ENCODE peak calls at places on chromosomes 7 and 10, in four cellular contexts. J is fibroblast of lung, T is astrocyte, A is IMR-90. I is an unnamed sample. For H3K4me1 and H4K20me1, the result is how much of the 10 kb centered on the place peaks cover.

GRCh38 chr7:76303057-76303828 is 770 bp downstream of the HSPB1 start:
- DNase-seq in A (peak), T (peak), J (peak), I (peak)

GRCh38 chr7:112202819-112203218 is 3.4 kb downstream of the DOCK4 start:
- DNase-seq in J (no peak), T (no peak), A (no peak), I (peak)

GRCh38 chr10:70596860-70597809 is 5.4 kb downstream of the PRF1 start:
- DNase-seq in A (no peak), T (no peak), J (no peak), I (no peak)

GRCh38 chr7:46207931-46208634 is 287.0 kb upstream of the IGFBP3 start:
- DNase-seq in A (no peak), J (no peak), T (no peak), I (no peak)

GRCh38 chr10:91290607-91291006 is 70.1 kb downstream of the PCGF5 start:
- DNase-seq in J (no peak), T (no peak), A (no peak), I (no peak)

GRCh38 chr10:109914966-109915365 is 8.3 kb downstream of the XPNPEP1 start:
- DNase-seq in T (peak), A (peak), J (peak), I (peak)

GRCh38 chr7:67696878-67697277 is 700.2 kb downstream of the TYW1 start:
- DNase-seq in A (no peak), T (no peak), J (no peak), I (no peak)

GRCh38 chr10:79352035-79352595 is 4.8 kb downstream of the PPIF start:
- DNase-seq in J (no peak), A (no peak), T (no peak), I (no peak)

GRCh38 chr10:28975891-28976471 is 298.7 kb downstream of the BAMBI start:
- DNase-seq in T (peak), A (peak), J (peak), I (peak)

GRCh38 chr7:149490083-149490482 is 7.5 kb downstream of the ZNF746 start:
- DNase-seq in J (no peak), A (no peak), T (no peak), I (no peak)

GRCh38 chr10:87694011-87694794 is 34.5 kb downstream of the PAPSS2 start:
- DNase-seq in J (peak), T (no peak), A (peak), I (no peak)

GRCh38 chr10:122490786-122491680 is 29.7 kb downstream of the HTRA1 start:
- DNase-seq in A (no peak), T (peak), J (peak), I (no peak)

GRCh38 chr7:155610633-155611193 is 33.7 kb upstream of the RBM33 start:
- DNase-seq in J (no peak), A (no peak), T (no peak), I (no peak)

GRCh38 chr10:31884386-31884785 is 44.2 kb downstream of the ARHGAP12 start:
- DNase-seq in T (no peak), A (no peak), J (no peak), I (no peak)

GRCh38 chr10:624605-625334 is 64.7 kb downstream of the DIP2C start:
- DNase-seq in J (peak), T (peak), A (peak), I (peak)

GRCh38 chr10:69089638-69090599 is 2.0 kb downstream of the SRGN start:
- DNase-seq in J (peak), A (peak), T (peak), I (no peak)

GRCh38 chr7:137717811-137718271 is 128.9 kb downstream of the DGKI start:
- DNase-seq in A (peak), J (peak), T (peak), I (no peak)

GRCh38 chr7:371119-371778 is 81.3 kb downstream of the FOXL3 start:
- DNase-seq in T (no peak), A (no peak), J (no peak), I (peak)

GRCh38 chr7:32298403-32299132 is 191.6 kb downstream of the LSM5 start:
- DNase-seq in J (no peak), T (no peak), A (no peak), I (peak)

GRCh38 chr7:134104166-134104565 is 23.0 kb upstream of the LRGUK start:
- DNase-seq in A (no peak), T (no peak), J (no peak), I (no peak)

GRCh38 chr7:110358028-110358427 is 732.9 kb upstream of the LRRN3 start:
- DNase-seq in T (peak), J (peak), A (peak), I (no peak)

GRCh38 chr7:74149556-74149955 is 24.6 kb upstream of the EIF4H start:
- DNase-seq in J (no peak), T (no peak), A (no peak), I (peak)

GRCh38 chr7:32164341-32164996 is 94.3 kb upstream of the PDE1C start:
- DNase-seq in J (peak), A (peak), T (peak), I (peak)

GRCh38 chr10:35813219-35813618 is 171.1 kb upstream of the FZD8 start:
- DNase-seq in J (no peak), T (no peak), A (no peak), I (no peak)

GRCh38 chr10:17427201-17427600 is 27.2 kb downstream of the ST8SIA6 start:
- DNase-seq in A (no peak), J (no peak), T (no peak), I (no peak)

GRCh38 chr10:104824378-104825006 is 183.4 kb downstream of the SORCS3 start:
- DNase-seq in A (no peak), J (peak), T (peak), I (peak)

GRCh38 chr10:130747946-130748345 is 563.6 kb downstream of the TCERG1L start:
- DNase-seq in T (no peak), J (no peak), A (no peak), I (no peak)

GRCh38 chr10:58438340-58438739 is 53.1 kb downstream of the TFAM start:
- DNase-seq in A (peak), T (peak), J (peak), I (no peak)

GRCh38 chr10:114301951-114302710 is 63.1 kb downstream of the VWA2 start:
- DNase-seq in T (no peak), A (no peak), J (no peak), I (no peak)

DNA sequence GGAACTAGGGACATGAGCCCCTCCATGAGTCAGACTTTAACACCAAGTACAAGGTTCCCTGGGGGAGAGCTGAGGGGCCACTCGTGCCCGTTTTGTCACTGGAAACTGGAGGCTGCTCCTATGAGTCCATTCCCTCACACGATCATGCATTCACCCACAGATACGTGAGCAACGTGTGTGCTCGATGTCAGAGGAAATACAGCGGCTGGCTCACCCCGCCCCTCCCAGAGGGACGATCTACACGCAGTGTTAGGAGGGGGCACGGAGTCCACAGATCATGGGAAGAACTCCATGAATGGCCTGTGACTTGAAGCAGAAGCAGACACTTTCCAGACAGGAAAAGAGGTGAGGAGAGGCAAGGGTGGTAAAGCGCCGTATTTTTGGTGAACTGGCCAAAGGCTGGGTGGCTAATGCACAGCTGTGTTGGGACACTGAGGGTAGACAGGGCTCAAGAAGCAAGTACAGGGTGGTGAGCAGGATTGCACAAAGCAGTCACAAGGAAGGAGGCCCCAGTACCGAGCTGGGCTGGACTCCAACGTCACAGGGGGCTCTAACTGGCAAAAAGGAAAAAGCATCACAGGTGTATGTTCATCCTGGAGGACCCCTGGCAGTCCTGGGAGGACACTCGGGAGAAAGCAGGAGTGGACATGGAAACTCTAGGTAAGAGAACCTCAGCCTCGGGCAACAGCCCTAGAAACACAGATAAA is 41.4 kb downstream of the TNS3 start:
- DNase-seq in A (no peak), T (no peak), J (no peak), I (peak)
- H3K4me1 ChIP-seq in A (under half), T (under half), J (under half), I (half or more)

GRCh38 chr7:150556521-150557138 is 10.6 kb upstream of the GIMAP4 start:
- DNase-seq in J (no peak), A (no peak), T (no peak), I (no peak)
- H2AFZ ChIP-seq in J (no peak), A (no peak), T (no peak), I (no peak)

DNA sequence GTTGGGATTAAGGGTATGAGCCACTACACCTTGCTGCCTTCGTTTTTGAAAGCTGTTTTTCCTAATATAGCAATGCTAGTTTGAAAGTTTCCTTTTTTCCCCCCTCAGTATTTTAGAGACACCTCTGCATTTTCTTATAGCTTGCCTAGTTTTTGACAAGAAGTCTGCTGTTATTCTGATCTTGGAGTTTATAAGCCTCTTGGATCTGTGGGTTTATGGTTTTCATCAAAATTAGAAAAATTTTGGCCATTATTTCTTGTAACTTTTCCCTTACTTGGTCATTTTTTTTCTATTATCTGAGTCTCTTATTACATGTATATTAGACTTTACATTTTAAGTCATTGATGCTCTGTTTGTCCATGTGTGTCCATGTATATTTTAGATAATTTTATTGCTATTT is 57.2 kb downstream of the SHOC2 start:
- DNase-seq in A (no peak), T (no peak), J (no peak), I (no peak)
- H4K20me1 ChIP-seq in A (under half), T (half or more), J (under half), I (under half)

GRCh38 chr10:100504101-100504500 is 15.6 kb downstream of the SEC31B start:
- DNase-seq in A (peak), J (peak), T (peak), I (no peak)
- H3K4me1 ChIP-seq in A (under half), J (under half), T (under half), I (under half)

DNA sequence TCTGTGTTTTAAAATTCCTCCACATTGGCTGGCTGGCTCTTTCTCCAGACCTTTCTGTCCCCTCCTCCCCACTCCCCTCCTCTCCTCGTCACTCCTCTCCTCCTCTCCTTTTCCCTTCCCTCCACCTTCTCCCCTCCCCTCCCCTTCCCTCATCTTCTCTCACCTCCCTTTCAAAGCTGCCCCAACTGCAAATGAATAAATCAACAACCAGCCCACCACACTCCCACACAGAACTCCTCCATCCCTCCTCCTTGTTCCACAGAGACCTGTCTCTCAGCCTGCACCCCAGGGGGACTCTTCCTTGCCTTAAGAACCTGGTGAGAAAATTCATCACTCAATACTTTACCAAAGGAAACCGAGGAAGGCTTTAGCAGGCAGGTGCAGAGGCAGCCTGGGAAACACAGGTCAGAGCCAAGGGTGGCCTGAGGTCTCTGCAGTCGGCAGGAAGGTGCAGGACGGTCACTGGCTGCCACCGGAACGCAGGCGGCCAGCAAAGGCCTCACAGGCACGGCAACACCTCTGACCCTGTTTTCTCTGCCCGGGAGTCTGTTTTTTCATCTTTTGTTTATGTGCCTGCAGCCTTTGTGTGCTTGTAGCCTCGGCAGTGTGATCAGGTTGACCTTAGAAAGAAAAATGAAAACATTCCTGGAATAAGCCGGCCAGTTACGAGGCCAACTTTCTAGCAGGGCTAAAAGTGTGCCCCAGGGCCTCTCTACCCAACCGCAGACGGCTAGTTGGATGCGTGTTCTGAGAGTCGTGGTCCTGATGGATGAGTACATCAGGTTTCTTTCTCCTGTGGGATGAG is 207.6 kb upstream of the KLF6 start:
- DNase-seq in T (no peak), A (no peak), J (no peak), I (no peak)
- H2AFZ ChIP-seq in T (no peak), A (peak), J (no peak), I (no peak)

GRCh38 chr7:116552616-116553015 is 27.8 kb downstream of the CAV1 start:
- DNase-seq in T (no peak), A (peak), J (peak), I (no peak)

GRCh38 chr7:116554436-116554835 is 29.6 kb downstream of the CAV1 start:
- DNase-seq in T (no peak), J (peak), A (no peak), I (no peak)

GRCh38 chr7:116554911-116555310 is 30.1 kb downstream of the CAV1 start:
- DNase-seq in J (no peak), A (no peak), T (no peak), I (no peak)

GRCh38 chr7:116551692-116552091 is 26.9 kb downstream of the CAV1 start:
- DNase-seq in A (no peak), J (no peak), T (no peak), I (no peak)

DNA sequence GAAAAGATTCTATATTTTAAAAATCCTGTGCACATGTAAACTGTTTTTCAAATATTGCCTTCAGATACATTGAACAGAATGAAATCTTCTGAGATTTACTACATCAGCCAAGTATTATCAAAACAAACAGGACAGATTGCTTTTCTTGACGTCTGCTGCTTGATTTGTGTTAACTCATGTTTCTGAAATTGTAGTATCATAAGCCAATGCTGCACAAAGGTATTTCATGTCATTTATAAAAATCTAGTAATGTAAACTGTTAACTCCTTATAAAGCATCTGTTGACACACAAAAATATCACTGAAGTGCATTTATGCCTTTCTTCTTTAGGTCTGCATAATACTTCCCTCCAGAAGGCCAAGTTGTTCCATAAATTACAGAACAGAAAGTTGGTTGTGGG is 28.3 kb downstream of the CAV1 start:
- DNase-seq in A (no peak), J (no peak), T (no peak), I (no peak)
- H4K20me1 ChIP-seq in A (under half), J (under half), T (half or more), I (under half)

GRCh38 chr10:5550621-5551530 is 26.1 kb downstream of the CALML3 start:
- DNase-seq in J (peak), T (peak), A (peak), I (peak)
- H3K4me1 ChIP-seq in J (under half), T (half or more), A (under half), I (half or more)